ENCODE peak calls at places on chromosomes 13 and 19, in six cellular contexts. N, D, Z, G, K and L are unnamed samples.
A peak's percentile ranks its signal among the peaks of the same experiment; 100 is the strongest.

GRCh38 chr13:27979765-27980279 is 8.7 kb downstream of the URAD start:
- DNase-seq in N (no peak), D (no peak), Z (no peak), G (no peak), K (no peak), L (no peak)

GRCh38 chr13:27389891-27390290 is 34.5 kb upstream of the GTF3A start:
- DNase-seq in N (no peak), D (no peak), Z (no peak), G (no peak), K (no peak), L (no peak)

GRCh38 chr19:50414850-50415660 is 3.7 kb upstream of the SPIB start:
- DNase-seq in N (peak; percentile 65), D (peak; percentile 2), Z (peak; percentile 76), G (peak; percentile 69), K (no peak), L (peak; percentile 78)

GRCh38 chr19:28871099-28871725 is 341.7 kb downstream of the UQCRFS1 start:
- DNase-seq in N (no peak), D (no peak), Z (no peak), G (no peak), K (no peak), L (no peak)

GRCh38 chr13:111518161-111518791 is 197.8 kb downstream of the TEX29 start:
- DNase-seq in N (no peak), D (no peak), Z (no peak), G (no peak), K (no peak), L (peak; percentile 1)

GRCh38 chr19:10009269-10009665 is 1.0 kb downstream of the COL5A3 start:
- DNase-seq in N (no peak), D (no peak), Z (no peak), G (peak; percentile 48), K (no peak), L (no peak)

GRCh38 chr13:72255908-72256307 is 388.9 kb upstream of the DACH1 start:
- DNase-seq in N (peak; percentile 18), D (no peak), Z (no peak), G (no peak), K (peak; percentile 63), L (peak; percentile 14)

GRCh38 chr19:50147462-50148423 is 15.3 kb downstream of the IZUMO2 start:
- DNase-seq in N (peak; percentile 88), D (peak; percentile 96), Z (peak; percentile 57), G (peak; percentile 50), K (peak; percentile 81), L (peak; percentile 92)

GRCh38 chr19:48061401-48062344 is 17.8 kb upstream of the CABP5 start:
- DNase-seq in N (no peak), D (no peak), Z (no peak), G (no peak), K (no peak), L (no peak)

GRCh38 chr19:48510421-48511268 is 990 bp downstream of the LMTK3 start:
- DNase-seq in N (peak; percentile 90), D (peak; percentile 13), Z (peak; percentile 61), G (peak; percentile 72), K (peak; percentile 65), L (peak; percentile 83)

GRCh38 chr19:41528106-41528505 is 47.9 kb upstream of the CEACAM21 start:
- DNase-seq in N (no peak), D (no peak), Z (no peak), G (no peak), K (no peak), L (no peak)

GRCh38 chr19:45767881-45768643 is 990 bp downstream of the SIX5 start:
- DNase-seq in N (no peak), D (no peak), Z (no peak), G (no peak), K (peak; percentile 77), L (peak; percentile 88)

GRCh38 chr13:85538957-85539356 is 260.3 kb downstream of the SLITRK6 start:
- DNase-seq in N (no peak), D (no peak), Z (no peak), G (no peak), K (no peak), L (no peak)

GRCh38 chr19:41945135-41945766 is 13.9 kb downstream of the RABAC1 start:
- DNase-seq in N (no peak), D (no peak), Z (peak; percentile 96), G (peak; percentile 82), K (no peak), L (no peak)

GRCh38 chr13:26017932-26018690 is 33.7 kb downstream of the SHISA2 start:
- DNase-seq in N (no peak), D (no peak), Z (no peak), G (no peak), K (peak; percentile 61), L (no peak)